ENCODE peak calls at places on chromosomes 5 and 9, in six cellular contexts. One of them, this sample, is unnamed.

GRCh38 chr9:35070823-35071813 is 1.3 kb downstream of the VCP start:
- DNase-seq in A549: no peak
- DNase-seq in GM12878: no peak
- DNase-seq in IMR-90: peak
- DNase-seq in HCT116: no peak
- DNase-seq in H1: no peak
- DNase-seq in this sample: peak

GRCh38 chr5:187617-188451 is 3.5 kb upstream of the LRRC14B start:
- DNase-seq in A549: no peak
- DNase-seq in GM12878: no peak
- DNase-seq in IMR-90: no peak
- DNase-seq in HCT116: no peak
- DNase-seq in H1: no peak
- DNase-seq in this sample: no peak

GRCh38 chr9:22097712-22098111 is 88.6 kb upstream of the CDKN2B start:
- DNase-seq in A549: no peak
- DNase-seq in GM12878: no peak
- DNase-seq in IMR-90: peak
- DNase-seq in HCT116: no peak
- DNase-seq in H1: no peak
- DNase-seq in this sample: no peak

GRCh38 chr9:20551835-20552234 is 70.5 kb downstream of the MLLT3 start:
- DNase-seq in A549: no peak
- DNase-seq in GM12878: peak
- DNase-seq in IMR-90: no peak
- DNase-seq in HCT116: no peak
- DNase-seq in H1: no peak
- DNase-seq in this sample: no peak

GRCh38 chr5:5244581-5244980 is 104.5 kb downstream of the ADAMTS16 start:
- DNase-seq in A549: no peak
- DNase-seq in GM12878: no peak
- DNase-seq in IMR-90: no peak
- DNase-seq in HCT116: no peak
- DNase-seq in H1: no peak
- DNase-seq in this sample: no peak

GRCh38 chr9:38182321-38182720 is 113.3 kb upstream of the SHB start:
- DNase-seq in A549: no peak
- DNase-seq in GM12878: peak
- DNase-seq in IMR-90: no peak
- DNase-seq in HCT116: no peak
- DNase-seq in H1: no peak
- DNase-seq in this sample: peak

GRCh38 chr5:113166710-113167366 is 190.2 kb downstream of the DCP2 start:
- DNase-seq in A549: peak
- DNase-seq in GM12878: no peak
- DNase-seq in IMR-90: peak
- DNase-seq in HCT116: peak
- DNase-seq in H1: no peak
- DNase-seq in this sample: peak

GRCh38 chr5:173278172-173278571 is 43.2 kb upstream of the NKX2-5 start:
- DNase-seq in A549: no peak
- DNase-seq in GM12878: no peak
- DNase-seq in IMR-90: no peak
- DNase-seq in HCT116: no peak
- DNase-seq in H1: no peak
- DNase-seq in this sample: no peak

GRCh38 chr5:26482817-26483375 is 555.5 kb downstream of the CDH9 start:
- DNase-seq in A549: peak
- DNase-seq in GM12878: no peak
- DNase-seq in IMR-90: no peak
- DNase-seq in HCT116: peak
- DNase-seq in H1: peak
- DNase-seq in this sample: no peak

GRCh38 chr5:66113160-66113559 is 30.9 kb upstream of the SREK1 start:
- DNase-seq in A549: no peak
- DNase-seq in GM12878: no peak
- DNase-seq in IMR-90: peak
- DNase-seq in HCT116: peak
- DNase-seq in H1: no peak
- DNase-seq in this sample: no peak

GRCh38 chr9:123355761-123356520 is at the start of gene CRB2:
- DNase-seq in A549: no peak
- DNase-seq in GM12878: no peak
- DNase-seq in IMR-90: no peak
- DNase-seq in HCT116: no peak
- DNase-seq in H1: peak
- DNase-seq in this sample: no peak

GRCh38 chr9:19161257-19162025 is 34.1 kb upstream of the PLIN2 start:
- DNase-seq in A549: peak
- DNase-seq in GM12878: peak
- DNase-seq in IMR-90: peak
- DNase-seq in HCT116: peak
- DNase-seq in H1: no peak
- DNase-seq in this sample: peak

DNA sequence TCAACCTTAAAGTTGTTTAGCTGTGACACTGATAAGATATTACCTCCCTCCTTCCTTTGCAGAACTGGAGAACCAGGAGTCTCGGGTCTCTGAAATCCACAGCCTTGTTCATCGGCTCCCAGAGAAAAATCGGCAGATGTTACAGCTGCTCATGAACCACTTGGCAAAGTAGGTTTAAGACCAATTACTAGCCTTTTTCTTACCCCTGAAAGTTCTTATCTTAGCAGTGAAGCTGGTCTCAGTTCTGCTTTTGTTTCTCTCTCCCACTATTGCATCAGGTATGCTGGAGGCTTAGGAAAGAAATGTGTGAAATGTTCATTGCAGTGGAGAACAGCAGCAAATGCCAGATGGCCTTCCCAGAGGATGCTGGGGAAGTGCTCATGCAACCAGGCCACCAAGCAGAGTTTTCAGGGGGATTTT is 287.4 kb downstream of the ARHGAP26 start:
- DNase-seq in A549: no peak
- DNase-seq in GM12878: peak
- DNase-seq in IMR-90: peak
- DNase-seq in HCT116: no peak
- DNase-seq in H1: no peak
- DNase-seq in this sample: no peak
- TF ChIP-seq POLR2A in A549: no peak
- TF ChIP-seq POLR2A in GM12878: peak
- TF ChIP-seq POLR2A in IMR-90: no peak
- TF ChIP-seq POLR2A in HCT116: no peak
- TF ChIP-seq POLR2A in H1: no peak
- TF ChIP-seq POLR2A in this sample: no peak

GRCh38 chr5:126514159-126515141 is 80.6 kb downstream of the ALDH7A1 start:
- DNase-seq in A549: no peak
- DNase-seq in GM12878: no peak
- DNase-seq in IMR-90: peak
- DNase-seq in HCT116: no peak
- DNase-seq in H1: peak
- DNase-seq in this sample: no peak

GRCh38 chr5:126513703-126514102 is 81.3 kb downstream of the ALDH7A1 start:
- DNase-seq in A549: no peak
- DNase-seq in GM12878: no peak
- DNase-seq in IMR-90: peak
- DNase-seq in HCT116: no peak
- DNase-seq in H1: no peak
- DNase-seq in this sample: no peak

GRCh38 chr5:126516852-126517251 is 78.2 kb downstream of the ALDH7A1 start:
- DNase-seq in A549: no peak
- DNase-seq in GM12878: no peak
- DNase-seq in IMR-90: peak
- DNase-seq in HCT116: no peak
- DNase-seq in H1: no peak
- DNase-seq in this sample: no peak

GRCh38 chr5:126516133-126516532 is 78.9 kb downstream of the ALDH7A1 start:
- DNase-seq in A549: no peak
- DNase-seq in GM12878: no peak
- DNase-seq in IMR-90: peak
- DNase-seq in HCT116: no peak
- DNase-seq in H1: no peak
- DNase-seq in this sample: no peak

DNA sequence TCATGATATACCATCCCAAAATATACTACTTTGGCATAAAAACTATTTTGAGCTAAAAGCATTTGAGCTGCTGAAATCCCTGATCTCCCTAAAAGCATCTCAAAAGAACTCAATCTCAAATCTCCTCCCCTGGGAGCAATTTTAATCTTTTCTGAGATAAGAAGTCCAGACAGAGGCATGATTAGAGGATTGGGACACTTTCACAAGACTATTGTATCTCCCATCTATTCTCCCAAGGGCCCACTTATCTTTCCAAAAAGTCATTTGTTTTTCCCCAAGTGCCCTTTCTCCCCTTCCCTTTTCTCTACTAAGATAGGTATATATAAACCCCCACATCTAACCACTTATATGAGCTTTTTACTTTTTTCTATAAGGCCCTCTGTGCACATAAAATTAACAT is 79.7 kb downstream of the ALDH7A1 start:
- DNase-seq in A549: no peak
- DNase-seq in GM12878: no peak
- DNase-seq in IMR-90: no peak
- DNase-seq in HCT116: no peak
- DNase-seq in H1: no peak
- DNase-seq in this sample: no peak
- H3K4me2 ChIP-seq in A549: no peak
- H3K4me2 ChIP-seq in GM12878: no peak
- H3K4me2 ChIP-seq in IMR-90: no peak
- H3K4me2 ChIP-seq in HCT116: no peak
- H3K4me2 ChIP-seq in H1: no peak
- H3K4me2 ChIP-seq in this sample: no peak

DNA sequence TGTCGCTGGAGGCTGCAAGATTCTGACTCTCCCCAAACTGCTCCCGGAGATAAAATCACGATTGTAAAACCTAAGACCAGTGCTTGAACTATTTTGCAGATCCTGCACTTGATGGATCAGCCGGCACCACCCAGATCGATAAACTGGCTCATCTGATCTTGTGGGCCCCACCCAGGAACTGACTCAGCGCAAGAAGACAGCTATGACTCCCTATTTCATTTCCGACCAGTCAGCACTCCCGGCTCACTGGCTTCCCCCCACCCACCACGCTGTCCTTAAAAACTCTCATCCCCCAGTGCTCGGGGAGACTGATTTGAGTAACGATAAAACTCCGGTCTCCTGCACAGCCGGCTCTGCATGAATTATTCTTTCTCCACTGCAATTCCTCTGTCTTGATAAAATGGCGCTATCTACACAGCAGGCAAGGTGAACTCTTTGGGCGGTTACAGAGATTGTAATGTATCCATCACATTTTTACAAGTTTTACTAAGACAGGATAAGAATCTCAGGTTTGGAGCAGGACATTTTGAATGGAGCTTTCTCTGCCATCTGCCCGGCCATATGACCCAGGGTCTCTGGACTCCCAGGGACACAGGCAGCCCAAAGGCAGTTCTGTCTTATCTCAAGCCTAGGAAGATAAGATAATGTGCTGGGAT is 10.6 kb upstream of the PPP1R26 start:
- DNase-seq in A549: no peak
- DNase-seq in GM12878: no peak
- DNase-seq in IMR-90: peak
- DNase-seq in HCT116: peak
- DNase-seq in H1: no peak
- DNase-seq in this sample: no peak
- TF ChIP-seq POLR2A in A549: no peak
- TF ChIP-seq POLR2A in GM12878: no peak
- TF ChIP-seq POLR2A in IMR-90: no peak
- TF ChIP-seq POLR2A in HCT116: no peak
- TF ChIP-seq POLR2A in H1: no peak
- TF ChIP-seq POLR2A in this sample: no peak

GRCh38 chr5:140547508-140548299 is at the start of gene EIF4EBP3:
- DNase-seq in A549: peak
- DNase-seq in GM12878: peak
- DNase-seq in IMR-90: peak
- DNase-seq in HCT116: peak
- DNase-seq in H1: peak
- DNase-seq in this sample: peak

GRCh38 chr5:140545606-140546005 is 1.9 kb upstream of the EIF4EBP3 start:
- DNase-seq in A549: no peak
- DNase-seq in GM12878: no peak
- DNase-seq in IMR-90: no peak
- DNase-seq in HCT116: no peak
- DNase-seq in H1: peak
- DNase-seq in this sample: no peak

GRCh38 chr5:140548300-140548688 is 832 bp downstream of the EIF4EBP3 start:
- DNase-seq in A549: no peak
- DNase-seq in GM12878: no peak
- DNase-seq in IMR-90: no peak
- DNase-seq in HCT116: no peak
- DNase-seq in H1: no peak
- DNase-seq in this sample: no peak

GRCh38 chr5:140548791-140549190 is 1.3 kb downstream of the EIF4EBP3 start:
- DNase-seq in A549: no peak
- DNase-seq in GM12878: no peak
- DNase-seq in IMR-90: no peak
- DNase-seq in HCT116: no peak
- DNase-seq in H1: no peak
- DNase-seq in this sample: no peak

GRCh38 chr5:140546851-140547507 is 483 bp upstream of the EIF4EBP3 start:
- DNase-seq in A549: no peak
- DNase-seq in GM12878: no peak
- DNase-seq in IMR-90: no peak
- DNase-seq in HCT116: no peak
- DNase-seq in H1: no peak
- DNase-seq in this sample: no peak
- H3K4me2 ChIP-seq in A549: peak
- H3K4me2 ChIP-seq in GM12878: peak
- H3K4me2 ChIP-seq in IMR-90: peak
- H3K4me2 ChIP-seq in HCT116: peak
- H3K4me2 ChIP-seq in H1: peak
- H3K4me2 ChIP-seq in this sample: peak

GRCh38 chr9:128809831-128810230 is 8.5 kb upstream of the ENDOG start:
- DNase-seq in A549: no peak
- DNase-seq in GM12878: no peak
- DNase-seq in IMR-90: no peak
- DNase-seq in HCT116: no peak
- DNase-seq in H1: no peak
- DNase-seq in this sample: no peak
- TF ChIP-seq POLR2A in A549: no peak
- TF ChIP-seq POLR2A in GM12878: no peak
- TF ChIP-seq POLR2A in IMR-90: no peak
- TF ChIP-seq POLR2A in HCT116: no peak
- TF ChIP-seq POLR2A in H1: no peak
- TF ChIP-seq POLR2A in this sample: no peak

DNA sequence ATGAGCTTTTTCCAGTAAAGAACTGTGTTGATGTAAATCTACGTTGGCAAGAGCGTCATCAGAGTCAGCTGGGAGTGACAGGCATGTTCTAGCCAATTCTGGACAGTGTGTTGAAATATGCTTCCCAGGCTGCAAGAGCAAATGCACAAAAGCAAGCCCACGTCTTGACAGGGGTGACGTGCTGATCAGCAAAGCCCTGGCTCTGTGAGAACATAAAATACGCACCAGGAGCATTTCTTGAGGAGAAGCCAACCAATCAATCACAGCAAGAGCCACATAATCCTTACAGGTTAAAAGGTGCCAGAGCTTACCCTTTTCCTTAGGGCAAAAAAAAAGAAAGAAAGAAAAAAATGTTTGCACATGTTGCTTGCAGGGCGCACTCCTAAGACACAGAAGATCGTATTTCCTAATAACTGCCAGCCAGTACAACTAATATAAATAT is 148.1 kb downstream of the PDE4D start:
- DNase-seq in A549: peak
- DNase-seq in GM12878: no peak
- DNase-seq in IMR-90: peak
- DNase-seq in HCT116: no peak
- DNase-seq in H1: no peak
- DNase-seq in this sample: no peak
- H3K4me2 ChIP-seq in A549: peak
- H3K4me2 ChIP-seq in GM12878: no peak
- H3K4me2 ChIP-seq in IMR-90: peak
- H3K4me2 ChIP-seq in HCT116: no peak
- H3K4me2 ChIP-seq in H1: no peak
- H3K4me2 ChIP-seq in this sample: peak

GRCh38 chr5:74766887-74767578 is at the start of the genes GFM2 and NSA2:
- DNase-seq in A549: peak
- DNase-seq in GM12878: peak
- DNase-seq in IMR-90: peak
- DNase-seq in HCT116: peak
- DNase-seq in H1: peak
- DNase-seq in this sample: peak
- TF ChIP-seq POLR2A in A549: peak
- TF ChIP-seq POLR2A in GM12878: peak
- TF ChIP-seq POLR2A in IMR-90: peak
- TF ChIP-seq POLR2A in HCT116: peak
- TF ChIP-seq POLR2A in H1: no peak
- TF ChIP-seq POLR2A in this sample: peak

This sample was measured in endothelial cell of umbilical vein.